ENCODE peak calls at places on chromosomes 11 and 22, in six cellular contexts. A, G, I, J, V and L are unnamed samples.

GRCh38 chr22:42022162-42022847 is 23.7 kb downstream of the WBP2NL start:
- DNase-seq in J (no peak), I (no peak), V (no peak), A (no peak), G (no peak), L (no peak)

GRCh38 chr11:83549984-83550667 is 264.0 kb upstream of the CCDC90B start:
- DNase-seq in V (no peak), I (no peak), G (no peak), A (no peak), J (no peak), L (no peak)

GRCh38 chr11:23123766-23124165 is 263.5 kb upstream of the CCDC179 start:
- DNase-seq in V (no peak), I (peak; percentile 49), G (peak; percentile 36), J (no peak), A (no peak), L (no peak)

GRCh38 chr22:17387356-17387755 is 18.1 kb downstream of the CECR2 start:
- DNase-seq in J (no peak), A (no peak), I (no peak), G (no peak), V (no peak), L (no peak)

GRCh38 chr11:19474954-19475811 is 234.4 kb upstream of the E2F8 start:
- DNase-seq in A (no peak), J (no peak), V (peak; percentile 37), I (no peak), G (no peak), L (peak; percentile 75)

GRCh38 chr11:134578807-134579708 is 167.0 kb upstream of the B3GAT1 start:
- DNase-seq in J (no peak), I (no peak), A (no peak), G (no peak), V (no peak), L (no peak)

GRCh38 chr11:17277024-17277584 is 565 bp downstream of the NUCB2 start:
- DNase-seq in J (no peak), G (peak; percentile 57), I (peak; percentile 32), V (no peak), A (no peak), L (no peak)

GRCh38 chr11:86699036-86699791 is 26.8 kb upstream of the ME3 start:
- DNase-seq in J (no peak), V (no peak), A (no peak), G (peak; percentile 45), I (no peak), L (no peak)

GRCh38 chr11:64583296-64584262 is 7.4 kb upstream of the SLC22A12 start:
- DNase-seq in G (peak; percentile 15), I (no peak), J (peak; percentile 51), V (no peak), A (no peak), L (no peak)

GRCh38 chr11:57514538-57515331 is 767 bp downstream of the SLC43A1 start:
- DNase-seq in G (peak; percentile 39), V (no peak), A (peak; percentile 82), J (peak; percentile 83), I (no peak), L (no peak)

GRCh38 chr11:45213316-45213665 is 66.9 kb downstream of the PRDM11 start:
- DNase-seq in I (no peak), G (no peak), A (no peak), J (no peak), V (no peak), L (no peak)

GRCh38 chr22:43891360-43892182 is at the start of gene PNPLA5:
- DNase-seq in A (peak; percentile 35), J (peak; percentile 40), V (no peak), G (no peak), I (no peak), L (no peak)

GRCh38 chr11:36431429-36432092 is 78.5 kb downstream of the TRAF6 start:
- DNase-seq in I (peak; percentile 88), V (no peak), G (peak; percentile 95), A (no peak), J (no peak), L (no peak)

GRCh38 chr11:129460714-129461113 is 85.1 kb downstream of the BARX2 start:
- DNase-seq in G (no peak), A (no peak), J (no peak), I (no peak), V (no peak), L (no peak)

GRCh38 chr22:50728523-50728931 is 9.5 kb upstream of the ACR start:
- DNase-seq in J (peak; percentile 42), V (no peak), G (no peak), A (peak; percentile 60), I (no peak), L (no peak)

GRCh38 chr22:20422965-20423635 is 14.5 kb downstream of the SCARF2 start:
- DNase-seq in I (no peak), V (peak; percentile 67), J (peak; percentile 89), A (peak; percentile 78), G (peak; percentile 29), L (peak; percentile 90)

GRCh38 chr11:62353841-62354240 is 16.6 kb downstream of the ASRGL1 start:
- DNase-seq in J (no peak), G (no peak), V (no peak), A (no peak), I (no peak), L (no peak)

GRCh38 chr11:65592840-65593517 is 2.6 kb downstream of the KCNK7 start:
- DNase-seq in A (no peak), I (no peak), J (no peak), V (no peak), G (no peak), L (no peak)

GRCh38 chr11:69942333-69942820 is 123.2 kb upstream of the FGF3 start:
- DNase-seq in A (no peak), V (no peak), G (no peak), I (no peak), J (no peak), L (no peak)

GRCh38 chr11:74685905-74686304 is 45.3 kb downstream of the CHRDL2 start:
- DNase-seq in A (peak; percentile 77), V (no peak), J (peak; percentile 57), G (no peak), I (no peak), L (no peak)